ENCODE peak calls at places on chromosomes 1 and 21, in four cellular contexts. Q, R, G and N are unnamed samples.

GRCh38 chr1:51569284-51570062 is 47.4 kb upstream of the OSBPL9 start:
- DNase-seq in G (peak), Q (peak), R (no peak), N (no peak)

GRCh38 chr1:87329051-87329755 is 523 bp downstream of the LMO4 start:
- DNase-seq in Q (peak), R (peak), G (peak), N (peak)

GRCh38 chr1:154386643-154387352 is 18.3 kb upstream of the IL6R start:
- DNase-seq in R (no peak), G (no peak), Q (no peak), N (no peak)

GRCh38 chr1:198497326-198498220 is 42.9 kb downstream of the ATP6V1G3 start:
- DNase-seq in R (no peak), Q (peak), G (no peak), N (no peak)

GRCh38 chr1:176009951-176010350 is 197.1 kb downstream of the COP1 start:
- DNase-seq in Q (no peak), R (no peak), G (no peak), N (no peak)

GRCh38 chr1:189657715-189658114 is 819.9 kb downstream of the BRINP3 start:
- DNase-seq in Q (peak), G (no peak), R (no peak), N (no peak)

GRCh38 chr1:206895837-206896242 is 1.4 kb upstream of the IL24 start:
- DNase-seq in Q (peak), G (no peak), R (no peak), N (no peak)

GRCh38 chr1:172885411-172885810 is 165.3 kb downstream of the TNFSF18 start:
- DNase-seq in R (no peak), G (no peak), Q (no peak), N (no peak)

GRCh38 chr1:171486048-171486519 is 754 bp downstream of the PRRC2C start:
- DNase-seq in G (peak), R (peak), Q (peak), N (peak)

GRCh38 chr1:226308166-226308722 is 720 bp downstream of the LIN9 start:
- DNase-seq in Q (peak), R (peak), G (no peak), N (peak)

GRCh38 chr1:214271174-214271858 is 9.6 kb upstream of the SMYD2 start:
- DNase-seq in G (no peak), R (no peak), Q (no peak), N (no peak)

GRCh38 chr21:16115461-16115860 is 385.7 kb downstream of the USP25 start:
- DNase-seq in R (no peak), G (no peak), Q (no peak), N (no peak)

GRCh38 chr1:203584040-203584439 is 42.6 kb upstream of the ATP2B4 start:
- DNase-seq in Q (no peak), G (no peak), R (no peak), N (no peak)

GRCh38 chr1:161404051-161404597 is 36.4 kb upstream of the CFAP126 start:
- DNase-seq in G (no peak), Q (no peak), R (no peak), N (no peak)

GRCh38 chr1:11458811-11459275 is 20.1 kb upstream of the DISP3 start:
- DNase-seq in G (no peak), R (no peak), Q (no peak), N (no peak)

GRCh38 chr1:78044796-78045599 is 768 bp upstream of the GIPC2 start:
- DNase-seq in R (no peak), Q (no peak), G (no peak), N (no peak)